ENCODE peak calls at places on chromosomes 6 and 20, in four cellular contexts. N is breast epithelium, B is ovary, E is GM12878. I is an unnamed sample.

GRCh38 chr6:29294499-29294914 is 7.0 kb upstream of the OR14J1 start:
- DNase-seq in B (no peak), N (no peak), E (no peak), I (no peak)

GRCh38 chr6:42001506-42001905 is 48.8 kb upstream of the TAF8 start:
- DNase-seq in E (no peak), B (no peak), N (no peak), I (no peak)

GRCh38 chr6:33971580-33971979 is 167.8 kb upstream of the MLN start:
- DNase-seq in B (no peak), N (no peak), E (no peak), I (no peak)

GRCh38 chr20:55667955-55668354 is 337.4 kb downstream of the CBLN4 start:
- DNase-seq in E (no peak), N (no peak), B (no peak), I (no peak)

GRCh38 chr20:56952258-56952929 is 314.0 kb downstream of the BMP7 start:
- DNase-seq in N (no peak), B (no peak), E (no peak), I (no peak)

GRCh38 chr6:13355043-13355945 is 27.0 kb upstream of the TBC1D7 start:
- DNase-seq in E (peak), B (no peak), N (peak), I (no peak)

GRCh38 chr6:79750806-79751205 is 119.7 kb downstream of the SH3BGRL2 start:
- DNase-seq in E (no peak), N (no peak), B (no peak), I (no peak)

GRCh38 chr20:38049800-38050199 is 16.3 kb downstream of the RPRD1B start:
- DNase-seq in B (no peak), N (no peak), E (no peak), I (no peak)

GRCh38 chr6:156830126-156830525 is 52.9 kb downstream of the ARID1B start:
- DNase-seq in N (no peak), B (no peak), E (no peak), I (no peak)

GRCh38 chr6:90105766-90106165 is 190.9 kb downstream of the BACH2 start:
- DNase-seq in N (no peak), B (no peak), E (no peak), I (no peak)

GRCh38 chr6:41723178-41723935 is 12.1 kb downstream of the TFEB start:
- DNase-seq in B (no peak), N (peak), E (no peak), I (no peak)

GRCh38 chr6:27188206-27188884 is 59.2 kb upstream of the PRSS16 start:
- DNase-seq in B (peak), E (peak), N (peak), I (no peak)
- TF ChIP-seq POLR2A in B (peak), E (peak), N (no peak), I (peak)

DNA sequence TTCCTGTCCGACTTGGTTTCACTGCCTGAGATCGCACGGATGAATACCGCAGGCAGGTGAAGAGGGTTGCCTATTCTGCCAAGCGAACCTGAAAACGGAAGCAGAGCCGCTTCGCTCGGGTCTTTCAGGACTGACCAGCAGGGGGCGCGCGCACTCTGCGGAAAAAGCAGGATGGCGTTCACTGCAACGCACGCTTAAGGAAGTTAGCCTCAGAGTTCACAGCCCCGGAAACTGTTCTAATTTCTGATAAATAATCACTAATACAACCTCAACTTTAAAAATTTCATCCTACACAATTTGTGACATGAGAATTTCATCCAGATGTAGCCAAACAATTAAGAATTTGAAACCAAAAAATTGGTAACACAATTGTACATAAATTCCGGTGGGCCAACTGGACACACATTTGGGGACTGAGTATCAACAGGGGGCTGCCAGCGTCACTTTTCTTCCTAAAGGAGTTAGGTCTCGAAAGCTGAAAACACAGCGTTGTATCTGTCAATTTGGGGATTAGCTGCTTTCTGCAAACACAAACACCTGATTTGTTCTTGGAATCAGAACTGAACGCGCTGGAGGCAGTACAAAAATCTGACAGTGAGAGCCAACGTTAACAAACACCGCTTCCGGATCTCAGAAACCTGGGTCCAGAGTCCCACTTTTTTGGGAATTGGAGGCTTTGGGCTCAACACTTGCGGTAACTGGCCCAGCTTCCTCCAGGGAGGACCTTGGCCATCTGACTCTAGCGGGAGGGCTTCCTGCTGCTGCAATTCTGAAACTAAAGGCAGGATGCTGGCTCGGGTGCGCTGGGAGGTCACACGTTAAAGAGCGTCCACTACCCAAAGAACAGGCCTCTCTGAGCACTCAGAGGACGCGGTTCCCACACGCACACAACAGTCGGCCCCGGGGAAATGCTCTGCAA is 8.8 kb downstream of the PXDC1 start:
- DNase-seq in B (peak), N (peak), E (no peak), I (peak)
- TF ChIP-seq POLR2A in B (no peak), N (no peak), E (no peak), I (no peak)

GRCh38 chr6:129683606-129684322 is 26.2 kb downstream of the ARHGAP18 start:
- DNase-seq in B (no peak), E (peak), N (peak), I (no peak)
- TF ChIP-seq POLR2A in B (no peak), E (peak), N (no peak), I (no peak)

GRCh38 chr6:118577972-118578371 is 29.9 kb downstream of the PLN start:
- DNase-seq in E (no peak), B (no peak), N (no peak), I (no peak)
- TF ChIP-seq POLR2A in E (no peak), B (no peak), N (no peak), I (no peak)